ENCODE peak calls at places on chromosome 3, in four cellular contexts. O is uterus, B is breast epithelium, A is cardiac fibroblast. T is an unnamed sample.

GRCh38 chr3:127391436-127392145 is 103.7 kb upstream of the PRR20G start:
- DNase-seq in O (no peak), B (no peak), A (no peak), T (no peak)

GRCh38 chr3:81395739-81396138 is 365.7 kb downstream of the GBE1 start:
- DNase-seq in O (no peak), B (no peak), A (no peak), T (no peak)

GRCh38 chr3:134677196-134677986 is 26.6 kb upstream of the KY start:
- DNase-seq in O (no peak), B (no peak), A (peak; percentile 11), T (no peak)

GRCh38 chr3:186217820-186218164 is 108.9 kb upstream of the ETV5 start:
- DNase-seq in O (no peak), B (no peak), A (no peak), T (no peak)

GRCh38 chr3:28915711-28916481 is 365.0 kb upstream of the RBMS3 start:
- DNase-seq in O (no peak), B (no peak), A (peak; percentile 80), T (peak; percentile 18)

GRCh38 chr3:149618151-149619123 is 39.4 kb downstream of the WWTR1 start:
- DNase-seq in O (no peak), B (no peak), A (peak; percentile 88), T (peak; percentile 80)

GRCh38 chr3:21750291-21750690 is 719 bp downstream of the ZNF385D start:
- DNase-seq in O (no peak), B (no peak), A (peak; percentile 25), T (no peak)

GRCh38 chr3:171162986-171163723 is 136.6 kb upstream of the SLC2A2 start:
- DNase-seq in O (no peak), B (no peak), A (no peak), T (no peak)

GRCh38 chr3:32384938-32385337 is 6.7 kb upstream of the CMTM7 start:
- DNase-seq in O (no peak), B (no peak), A (peak; percentile 88), T (no peak)

GRCh38 chr3:87077354-87077753 is 86.4 kb upstream of the VGLL3 start:
- DNase-seq in O (no peak), B (no peak), A (no peak), T (no peak)

GRCh38 chr3:80606073-80606472 is 838.3 kb upstream of the ROBO1 start:
- DNase-seq in O (no peak), B (no peak), A (peak; percentile 0), T (no peak)

GRCh38 chr3:183825380-183826161 is at the start of gene MAP6D1:
- DNase-seq in O (peak; percentile 24), B (no peak), A (peak; percentile 46), T (peak; percentile 34)

GRCh38 chr3:147775816-147776530 is 366.8 kb downstream of the ZIC1 start:
- DNase-seq in O (no peak), B (no peak), A (peak; percentile 2), T (no peak)

GRCh38 chr3:52216585-52217408 is 8.6 kb downstream of the TLR9 start:
- DNase-seq in O (peak; percentile 84), B (peak; percentile 86), A (peak; percentile 88), T (peak; percentile 79)

GRCh38 chr3:182793663-182794454 is 555 bp downstream of the ATP11B start:
- DNase-seq in O (peak; percentile 31), B (peak; percentile 26), A (peak; percentile 45), T (peak; percentile 33)
- H3K4me3 ChIP-seq in O (peak overlapping the region; percentile 63), B (peak overlapping the region; percentile 73), A (peak overlapping the region; percentile 84), T (peak overlapping the region; percentile 91)

DNA sequence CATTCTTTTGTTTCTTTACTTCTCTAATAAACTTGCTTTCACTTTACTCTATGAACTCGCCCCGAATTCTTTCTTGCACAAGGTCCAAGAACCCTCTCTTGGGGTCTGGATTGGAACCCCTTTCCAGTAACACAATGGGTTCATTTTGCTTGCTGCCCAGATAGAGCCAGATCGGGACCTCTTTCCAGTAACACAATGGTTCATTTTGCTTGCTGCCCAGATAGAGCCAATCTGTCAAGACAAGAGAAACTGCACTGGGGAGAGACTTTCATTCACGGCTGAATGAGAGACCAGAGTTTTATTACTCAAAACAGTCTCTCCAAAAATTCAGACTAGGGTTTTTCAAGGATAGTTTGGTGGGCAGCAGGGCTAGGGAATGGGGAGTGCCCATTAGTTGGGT is 25.4 kb downstream of the METTL6 start:
- DNase-seq in O (no peak), B (no peak), A (no peak), T (no peak)
- H3K4me3 ChIP-seq in O (no peak overlapping the region), B (no peak overlapping the region), A (no peak overlapping the region), T (no peak overlapping the region)

DNA sequence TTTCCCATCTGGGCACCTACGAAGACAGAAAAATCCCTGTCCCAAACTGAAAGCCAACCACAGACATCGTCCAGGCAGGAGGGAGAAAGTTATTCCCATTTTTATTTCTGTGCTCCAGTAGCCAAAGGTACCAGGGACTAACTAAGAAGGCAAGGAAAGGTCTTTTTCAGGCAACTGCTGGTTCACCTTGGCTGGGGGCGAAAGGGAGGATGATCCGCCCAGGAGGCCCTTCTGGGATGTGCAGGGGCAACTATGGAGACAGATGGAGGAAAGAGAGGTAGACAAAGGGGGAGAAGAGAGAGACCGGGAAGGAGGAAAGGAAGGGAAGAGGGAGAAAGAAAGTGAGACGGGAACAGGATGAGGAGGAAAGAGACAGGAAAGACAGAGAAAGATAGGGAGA is 13.3 kb downstream of the WNT5A start:
- DNase-seq in O (no peak), B (no peak), A (no peak), T (no peak)
- H3K4me3 ChIP-seq in O (no peak overlapping the region), B (no peak overlapping the region), A (no peak overlapping the region), T (no peak overlapping the region)

GRCh38 chr3:129934234-129935123 is 40.0 kb upstream of the TRH start:
- DNase-seq in O (peak; percentile 37), B (no peak), A (peak; percentile 40), T (no peak)
- H3K4me3 ChIP-seq in O (no peak overlapping the region), B (no peak overlapping the region), A (no peak overlapping the region), T (peak overlapping the region; percentile 40)

DNA sequence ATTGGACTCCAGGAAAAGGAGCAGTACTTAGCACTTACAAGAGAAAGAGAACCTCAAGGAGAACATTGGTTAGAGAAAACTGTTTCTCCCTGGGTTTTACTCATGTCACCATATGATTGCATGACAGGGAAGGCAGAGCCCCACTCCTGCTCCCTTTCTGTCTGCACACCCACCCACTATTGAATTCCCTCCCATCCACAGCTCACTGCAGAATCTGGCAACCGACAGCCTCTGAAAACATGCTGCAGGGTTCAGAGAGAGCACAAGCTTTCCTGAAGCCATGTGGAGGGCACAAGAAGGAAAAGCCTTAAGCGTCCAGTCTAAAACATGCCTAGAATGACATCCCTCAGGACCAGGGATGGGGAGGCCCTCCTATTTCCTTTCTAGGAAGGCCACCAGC is 3.0 kb upstream of the IL17RD start:
- DNase-seq in O (no peak), B (no peak), A (no peak), T (no peak)
- H3K4me3 ChIP-seq in O (no peak overlapping the region), B (no peak overlapping the region), A (no peak overlapping the region), T (no peak overlapping the region)

DNA sequence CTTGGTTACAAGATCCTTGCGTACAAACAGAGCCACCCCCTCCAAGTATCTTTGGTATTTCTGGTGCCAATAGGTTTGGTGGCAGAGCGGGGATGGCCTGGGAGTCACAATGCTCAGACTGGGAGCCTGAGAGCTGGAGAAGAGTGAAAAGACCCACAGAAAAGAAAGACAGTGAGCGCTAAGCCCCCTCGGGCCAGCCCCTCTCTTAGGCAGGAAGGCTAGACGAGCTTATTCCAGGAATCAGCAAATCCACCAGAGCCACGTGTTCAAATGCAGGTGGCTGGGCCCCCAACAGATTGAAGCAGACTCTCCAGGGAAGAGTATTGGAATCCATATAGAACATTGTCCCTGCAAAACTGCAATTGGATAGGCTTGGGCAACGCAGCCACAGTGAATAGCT is 2.6 kb downstream of the IQSEC1 start:
- DNase-seq in O (no peak), B (no peak), A (no peak), T (no peak)
- H3K4me3 ChIP-seq in O (no peak overlapping the region), B (no peak overlapping the region), A (no peak overlapping the region), T (no peak overlapping the region)

GRCh38 chr3:48232734-48233133 is 8.2 kb upstream of the ZNF589 start:
- DNase-seq in O (peak; percentile 68), B (peak; percentile 64), A (peak; percentile 70), T (peak; percentile 81)
- H3K4me3 ChIP-seq in O (no peak overlapping the region), B (no peak overlapping the region), A (no peak overlapping the region), T (no peak overlapping the region)

DNA sequence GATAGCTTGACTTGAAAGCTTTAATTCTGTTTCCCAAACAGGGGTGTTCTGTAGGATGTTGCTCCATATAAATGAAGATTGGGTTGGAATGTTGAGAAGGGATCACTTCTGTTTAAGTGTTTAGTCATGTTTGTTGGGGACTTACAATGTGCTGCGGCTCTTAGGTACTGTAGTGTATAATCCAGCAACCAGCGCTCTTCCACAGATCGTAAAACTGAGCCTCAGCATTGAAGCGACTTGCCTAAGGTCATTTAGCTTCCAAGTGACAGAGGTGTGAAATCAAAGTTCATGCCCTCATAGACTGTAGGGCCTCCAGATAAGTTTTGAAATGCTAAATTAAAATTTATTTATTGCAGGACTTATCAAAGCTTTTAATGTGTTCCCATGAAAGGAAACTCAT is 1.8 kb downstream of the MKRN2 start:
- DNase-seq in O (no peak), B (no peak), A (no peak), T (no peak)
- H3K4me3 ChIP-seq in O (no peak overlapping the region), B (no peak overlapping the region), A (no peak overlapping the region), T (no peak overlapping the region)

GRCh38 chr3:192835818-192836468 is 81.7 kb downstream of the MB21D2 start:
- DNase-seq in O (peak; percentile 73), B (no peak), A (peak; percentile 79), T (peak; percentile 71)
- H3K4me3 ChIP-seq in O (no peak overlapping the region), B (no peak overlapping the region), A (no peak overlapping the region), T (no peak overlapping the region)

GRCh38 chr3:124883191-124883747 is 3.9 kb downstream of the ITGB5 start:
- DNase-seq in O (no peak), B (no peak), A (no peak), T (no peak)
- H3K4me3 ChIP-seq in O (no peak overlapping the region), B (no peak overlapping the region), A (no peak overlapping the region), T (no peak overlapping the region)